ENCODE peak calls at places on chromosomes 13 and 19, in four cellular contexts. G is iPS DF 19.7, D is stomach, J is SHP77. Z is an unnamed sample.

GRCh38 chr13:81639984-81640582 is 1299.2 kb upstream of the SPRY2 start:
- DNase-seq in G (no peak), D (no peak), J (peak), Z (no peak)

GRCh38 chr13:44052843-44053607 is 173.3 kb downstream of the LACC1 start:
- DNase-seq in G (no peak), D (no peak), J (no peak), Z (no peak)

GRCh38 chr19:800360-801029 is 3.2 kb downstream of the PTBP1 start:
- DNase-seq in G (no peak), D (peak), J (no peak), Z (no peak)

GRCh38 chr13:23087884-23088283 is 92.9 kb upstream of the SGCG start:
- DNase-seq in G (peak), D (no peak), J (no peak), Z (no peak)

GRCh38 chr19:46674416-46675178 is 13.6 kb upstream of the DACT3 start:
- DNase-seq in G (no peak), D (no peak), J (no peak), Z (no peak)

GRCh38 chr19:21468791-21469190 is 36.6 kb upstream of the ZNF429 start:
- DNase-seq in G (no peak), D (no peak), J (no peak), Z (no peak)

GRCh38 chr19:4429266-4430200 is 27.1 kb downstream of the CHAF1A start:
- DNase-seq in G (no peak), D (no peak), J (no peak), Z (no peak)

GRCh38 chr19:57269515-57270250 is 10.6 kb upstream of the ZNF460 start:
- DNase-seq in G (no peak), D (no peak), J (no peak), Z (no peak)

GRCh38 chr13:21137696-21138095 is 38.7 kb downstream of the SKA3 start:
- DNase-seq in G (no peak), D (no peak), J (no peak), Z (no peak)

GRCh38 chr19:2474232-2475017 is 1.5 kb upstream of the GADD45B start:
- DNase-seq in G (no peak), D (peak), J (peak), Z (peak)

GRCh38 chr19:9128171-9128570 is 1.4 kb upstream of the OR7G3 start:
- DNase-seq in G (no peak), D (no peak), J (no peak), Z (no peak)

GRCh38 chr13:60716296-60716695 is 319.3 kb downstream of the TDRD3 start:
- DNase-seq in G (no peak), D (no peak), J (no peak), Z (no peak)

GRCh38 chr19:50607874-50608785 is 31.6 kb downstream of the SYT3 start:
- DNase-seq in G (peak), D (peak), J (no peak), Z (no peak)

GRCh38 chr13:79988573-79988972 is 352.4 kb downstream of the SPRY2 start:
- DNase-seq in G (no peak), D (peak), J (no peak), Z (no peak)

GRCh38 chr13:20159646-20160345 is 1.1 kb downstream of the GJA3 start:
- DNase-seq in G (no peak), D (no peak), J (peak), Z (no peak)

GRCh38 chr19:46413262-46414031 is at the start of gene CCDC8:
- DNase-seq in G (peak), D (no peak), J (no peak), Z (peak)

GRCh38 chr19:55079400-55080038 is 3.9 kb downstream of the EPS8L1 start:
- DNase-seq in G (no peak), D (no peak), J (no peak), Z (no peak)

GRCh38 chr13:104993708-104994107 is 1541.8 kb downstream of the EFNB2 start:
- DNase-seq in G (no peak), D (no peak), J (no peak), Z (no peak)

GRCh38 chr13:89066868-89067466 is 1395.8 kb downstream of the SLITRK5 start:
- DNase-seq in G (peak), D (no peak), J (peak), Z (no peak)

Z was measured in cardiac septum.